ENCODE peak calls at places on chromosomes 5 and 9, in nine cellular contexts. K is progenitor cell of endocrine pancreas, V is neural crest cell, T is AG09319, I is A549, N is ovary, O is endothelial cell of umbilical vein, H is foreskin fibroblast, M is GM12878. P is an unnamed sample.

GRCh38 chr5:431711-432050 is 11.3 kb upstream of the EXOC3 start:
- DNase-seq in V (no peak), N (no peak), H (peak), T (no peak), I (no peak), O (no peak), M (no peak), K (no peak), P (no peak)

GRCh38 chr5:172732201-172732865 is 38.7 kb downstream of the DUSP1 start:
- DNase-seq in T (no peak), M (no peak), V (no peak), I (no peak), O (no peak), K (no peak), H (no peak), N (peak), P (no peak)

GRCh38 chr5:32098291-32098690 is 75.8 kb downstream of the GOLPH3 start:
- DNase-seq in N (no peak), I (no peak), K (no peak), O (peak), T (no peak), V (no peak), M (no peak), H (peak), P (no peak)

GRCh38 chr9:89953824-89954223 is 349.0 kb downstream of the GADD45G start:
- DNase-seq in I (no peak), M (no peak), V (no peak), O (no peak), N (no peak), T (no peak), K (no peak), H (no peak), P (no peak)

GRCh38 chr9:95852059-95853032 is 23.1 kb upstream of the ERCC6L2 start:
- DNase-seq in T (no peak), V (no peak), I (peak), K (no peak), M (peak), N (no peak), O (peak), H (peak), P (peak)

GRCh38 chr5:154273028-154273617 is 82.6 kb downstream of the GALNT10 start:
- DNase-seq in V (no peak), K (no peak), T (no peak), N (peak), O (no peak), M (no peak), I (peak), H (peak), P (peak)

GRCh38 chr9:99809586-99810357 is 11.9 kb upstream of the NR4A3 start:
- DNase-seq in H (peak), I (no peak), M (no peak), N (no peak), K (no peak), V (no peak), O (no peak), T (no peak), P (no peak)

GRCh38 chr5:91136271-91136670 is 246.8 kb downstream of the ARRDC3 start:
- DNase-seq in M (no peak), K (no peak), I (peak), N (no peak), H (no peak), T (no peak), V (no peak), O (no peak), P (no peak)

GRCh38 chr9:26723486-26723885 is 169.1 kb downstream of the CAAP1 start:
- DNase-seq in N (no peak), H (no peak), I (peak), M (no peak), K (peak), T (no peak), V (peak), O (no peak), P (peak)

GRCh38 chr9:22238809-22239684 is 207.6 kb upstream of the DMRTA1 start:
- DNase-seq in O (peak), I (peak), H (peak), V (no peak), N (no peak), M (no peak), K (no peak), T (no peak), P (peak)

GRCh38 chr5:39532511-39532910 is 107.7 kb upstream of the DAB2 start:
- DNase-seq in M (no peak), N (no peak), H (no peak), T (no peak), I (no peak), K (no peak), V (no peak), O (no peak), P (no peak)

GRCh38 chr5:73288803-73289720 is 116.1 kb downstream of the TMEM174 start:
- DNase-seq in T (no peak), N (no peak), H (no peak), V (no peak), K (no peak), I (no peak), M (no peak), O (no peak), P (no peak)

GRCh38 chr5:180170810-180171567 is 38.0 kb downstream of the RASGEF1C start:
- DNase-seq in I (no peak), N (no peak), K (no peak), T (no peak), M (no peak), V (no peak), O (no peak), H (no peak), P (no peak)

GRCh38 chr5:159899067-159900049 is 16.9 kb upstream of the ADRA1B start:
- DNase-seq in T (no peak), H (peak), K (no peak), I (no peak), M (no peak), N (no peak), V (no peak), O (no peak), P (peak)

GRCh38 chr5:102545175-102545574 is 46.4 kb upstream of the SLCO6A1 start:
- DNase-seq in V (no peak), H (peak), O (peak), N (no peak), M (no peak), T (no peak), K (peak), I (peak), P (no peak)

GRCh38 chr5:73213566-73213998 is 40.6 kb downstream of the TMEM174 start:
- DNase-seq in V (no peak), K (no peak), O (no peak), M (peak), N (no peak), T (no peak), I (peak), H (peak), P (peak)

GRCh38 chr5:58239731-58240130 is 220.2 kb downstream of the PLK2 start:
- DNase-seq in I (peak), O (peak), V (no peak), T (no peak), K (no peak), H (no peak), N (no peak), M (no peak), P (no peak)

GRCh38 chr5:94945656-94946055 is 327.2 kb downstream of the SLF1 start:
- DNase-seq in N (no peak), H (no peak), M (no peak), V (no peak), O (no peak), I (no peak), T (no peak), K (no peak), P (no peak)

GRCh38 chr5:104793452-104794120 is 1231.0 kb upstream of the NUDT12 start:
- DNase-seq in K (no peak), O (no peak), I (no peak), M (no peak), N (no peak), V (no peak), H (no peak), T (no peak), P (no peak)

GRCh38 chr5:172188893-172189692 is 1.1 kb upstream of the STK10 start:
- DNase-seq in N (peak), I (no peak), O (no peak), H (peak), M (no peak), T (no peak), V (peak), K (no peak), P (no peak)

DNA sequence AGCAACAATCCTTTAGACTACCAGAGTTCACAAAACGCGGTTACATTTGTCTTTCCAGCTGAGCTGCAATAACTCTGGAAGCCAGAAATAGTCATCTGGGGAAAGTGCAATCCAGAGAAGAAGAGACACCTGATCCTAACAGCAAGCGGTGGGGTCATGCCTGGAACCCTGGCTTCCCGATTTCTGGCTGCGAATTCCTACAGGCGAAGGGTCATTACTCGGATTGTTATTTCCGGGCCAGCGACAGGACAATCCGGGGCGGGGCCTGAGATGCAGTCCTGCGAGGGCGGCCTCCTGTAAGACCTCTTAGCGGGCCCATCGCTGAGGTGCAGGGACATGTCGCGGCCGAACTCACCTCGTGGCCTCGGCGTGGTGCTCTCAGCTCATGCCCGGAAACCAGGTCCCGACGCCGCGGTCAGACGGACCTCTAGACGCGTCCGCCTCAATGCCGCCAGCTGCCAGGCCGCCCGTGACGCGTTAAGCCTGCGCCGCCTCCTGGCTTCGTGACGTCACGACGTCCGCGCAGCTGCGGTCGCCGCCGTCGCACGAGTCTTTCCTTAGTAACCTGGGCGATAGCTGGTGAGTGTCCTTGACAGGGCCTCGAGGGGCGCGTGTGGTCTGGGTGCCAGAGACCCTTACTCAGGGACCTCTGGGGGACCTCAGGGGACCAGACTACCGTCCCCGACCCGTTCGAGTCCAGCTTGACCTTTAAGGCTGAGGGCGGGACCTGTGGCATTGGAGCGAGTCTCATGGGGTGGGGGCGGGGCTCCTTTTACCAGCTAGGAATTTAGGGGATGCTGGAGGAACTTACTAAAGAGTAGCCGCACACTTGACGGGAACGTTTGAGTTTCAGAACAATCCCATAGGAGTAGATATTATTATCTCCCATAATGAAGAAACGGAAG is at the start of the genes MRRF and RBM18:
- DNase-seq in V (peak), I (peak), T (peak), H (peak), N (peak), M (peak), K (peak), O (peak), P (peak)
- TF ChIP-seq CTCF in V (peak), I (no peak), T (no peak), H (no peak), N (peak), M (no peak), K (no peak), O (no peak), P (no peak)

GRCh38 chr5:142166754-142167153 is 58.2 kb downstream of the NDFIP1 start:
- DNase-seq in T (no peak), M (no peak), H (no peak), N (no peak), V (no peak), O (no peak), I (no peak), K (no peak), P (no peak)

GRCh38 chr5:142168365-142168764 is 59.8 kb downstream of the NDFIP1 start:
- DNase-seq in T (no peak), V (no peak), H (no peak), O (no peak), M (no peak), N (no peak), I (no peak), K (no peak), P (no peak)

GRCh38 chr5:142164315-142164714 is 55.7 kb downstream of the NDFIP1 start:
- DNase-seq in I (no peak), M (no peak), V (no peak), O (no peak), T (no peak), N (no peak), H (no peak), K (no peak), P (no peak)

GRCh38 chr5:142170254-142170953 is 61.8 kb downstream of the NDFIP1 start:
- DNase-seq in H (no peak), V (no peak), O (no peak), T (no peak), N (no peak), K (no peak), M (no peak), I (no peak), P (no peak)

GRCh38 chr5:142167458-142167857 is 58.9 kb downstream of the NDFIP1 start:
- DNase-seq in K (no peak), I (peak), O (no peak), V (no peak), H (peak), T (no peak), N (no peak), M (no peak), P (no peak)
- TF ChIP-seq CTCF in K (no peak), I (no peak), O (no peak), V (no peak), H (no peak), T (no peak), N (no peak), M (no peak), P (peak)

GRCh38 chr5:157351386-157352089 is 85.6 kb downstream of the CYFIP2 start:
- DNase-seq in H (no peak), N (no peak), V (no peak), K (no peak), O (peak), T (no peak), M (no peak), I (no peak), P (no peak)

GRCh38 chr5:157357823-157358222 is 91.9 kb downstream of the CYFIP2 start:
- DNase-seq in V (no peak), I (no peak), M (no peak), H (no peak), N (no peak), K (no peak), O (no peak), T (no peak), P (no peak)

GRCh38 chr5:157352756-157353340 is 86.9 kb downstream of the CYFIP2 start:
- DNase-seq in K (no peak), I (no peak), T (no peak), V (no peak), H (no peak), N (no peak), M (no peak), O (no peak), P (no peak)

GRCh38 chr5:157356576-157356975 is 90.7 kb downstream of the CYFIP2 start:
- DNase-seq in M (no peak), T (no peak), K (no peak), I (no peak), O (no peak), H (no peak), V (no peak), N (no peak), P (no peak)

DNA sequence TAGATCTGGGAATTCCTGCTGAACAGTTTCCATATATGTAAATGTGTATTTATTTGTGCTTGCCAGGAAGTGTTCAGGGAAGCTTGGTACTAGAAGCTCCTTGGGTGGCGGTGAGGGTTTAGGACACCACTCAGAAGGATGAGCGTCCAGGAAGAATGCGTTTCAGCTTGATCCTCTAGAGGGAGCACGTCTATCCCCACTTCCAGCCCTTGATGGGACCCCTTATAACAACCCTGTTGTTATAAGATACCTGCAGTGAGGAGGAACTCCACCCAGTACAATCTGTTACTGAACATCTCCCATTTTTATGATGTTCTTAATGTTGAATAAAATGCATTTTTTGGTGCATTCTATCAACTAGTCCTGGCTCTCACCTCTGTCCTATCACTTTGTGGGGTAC is 88.9 kb downstream of the CYFIP2 start:
- DNase-seq in N (no peak), M (no peak), K (no peak), I (peak), T (no peak), V (no peak), O (no peak), H (no peak), P (no peak)
- TF ChIP-seq CTCF in N (no peak), M (peak), K (peak), I (peak), T (peak), V (peak), O (peak), H (peak), P (peak)

DNA sequence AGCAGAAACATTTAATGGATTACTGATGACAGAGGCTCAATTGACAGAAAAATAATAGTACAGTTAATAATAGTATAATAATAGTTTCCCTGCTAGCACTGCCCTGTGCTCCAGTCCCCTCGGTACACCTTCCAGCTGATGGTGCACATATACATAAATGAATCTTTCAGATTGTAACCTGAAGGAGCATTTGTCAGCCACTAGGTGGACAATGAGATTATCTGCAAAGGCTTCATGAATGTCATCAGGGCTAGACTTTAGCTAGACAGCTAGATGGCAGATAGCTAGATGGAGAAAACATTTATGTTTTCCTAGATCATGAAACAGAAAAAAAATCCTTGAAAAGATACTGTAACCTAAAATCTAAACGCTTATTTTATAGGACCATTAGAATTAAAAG is 304.4 kb upstream of the SMC2 start:
- DNase-seq in T (no peak), V (no peak), M (no peak), O (no peak), H (no peak), N (no peak), I (peak), K (no peak), P (no peak)
- TF ChIP-seq CTCF in T (peak), V (peak), M (peak), O (no peak), H (peak), N (no peak), I (no peak), K (peak), P (peak)

DNA sequence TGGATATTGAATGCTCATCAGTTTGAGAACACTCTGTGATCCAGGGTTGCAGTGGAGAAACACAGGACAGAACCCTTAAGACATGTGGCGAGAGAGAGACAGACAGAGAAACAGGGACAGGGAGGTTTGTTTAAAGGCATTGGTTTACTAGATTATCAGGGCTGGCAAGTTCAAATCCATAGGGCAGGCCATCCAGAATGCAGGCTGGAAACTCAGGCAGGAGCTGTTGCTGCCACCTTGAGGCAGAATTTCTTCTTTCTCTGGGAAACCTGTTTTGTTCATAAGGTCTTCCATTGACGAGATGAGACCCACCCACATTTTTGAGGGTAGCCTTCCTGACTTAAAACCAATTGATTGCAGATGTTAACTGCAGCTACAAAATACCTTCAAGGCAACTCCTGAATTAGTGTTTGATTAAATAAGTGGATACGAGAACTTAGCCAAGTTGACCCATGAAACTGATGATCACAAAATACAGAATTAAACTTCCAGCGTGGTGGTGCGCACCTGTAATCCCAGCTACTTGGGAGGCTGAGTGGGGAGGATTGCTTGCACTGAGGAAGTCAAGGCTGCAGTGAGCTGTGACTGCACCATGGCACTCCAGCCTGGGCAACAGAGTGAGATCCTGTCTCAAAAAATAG is 55.9 kb downstream of the NSUN2 start:
- DNase-seq in T (peak), K (no peak), H (peak), O (peak), N (no peak), I (peak), V (peak), M (peak), P (peak)
- TF ChIP-seq CTCF in T (peak), K (peak), H (peak), O (peak), N (peak), I (peak), V (peak), M (peak), P (peak)